ENCODE peak calls at places on chromosomes 6 and 20, in six cellular contexts. P, J, O, L, G and K are unnamed samples. For H3K9me3, the result is how much of the 10 kb centered on the place peaks cover.

GRCh38 chr6:44272999-44273566 is 2.8 kb downstream of the TMEM151B start:
- DNase-seq in G (no peak), O (no peak), L (no peak), J (no peak), P (no peak), K (no peak)

GRCh38 chr20:35561268-35561667 is 19.4 kb downstream of the ERGIC3 start:
- DNase-seq in P (peak), G (no peak), J (peak), L (peak), O (peak), K (peak)

GRCh38 chr20:40568200-40568599 is 120.8 kb downstream of the MAFB start:
- DNase-seq in P (no peak), L (no peak), O (no peak), G (no peak), J (no peak), K (no peak)

GRCh38 chr6:138241381-138241780 is 23.1 kb upstream of the PBOV1 start:
- DNase-seq in O (no peak), P (no peak), J (no peak), G (no peak), L (no peak), K (no peak)

GRCh38 chr6:168994966-168995365 is 258.7 kb downstream of the THBS2 start:
- DNase-seq in G (no peak), O (no peak), P (no peak), J (no peak), L (no peak), K (no peak)

GRCh38 chr6:147418523-147418922 is 90.0 kb upstream of the SAMD5 start:
- DNase-seq in G (no peak), P (no peak), L (no peak), J (no peak), O (no peak), K (no peak)

GRCh38 chr6:169906004-169906740 is 154.8 kb downstream of the ERMARD start:
- DNase-seq in P (no peak), J (peak), G (no peak), O (no peak), L (no peak), K (no peak)

GRCh38 chr6:75208564-75209431 is 2.9 kb upstream of the COL12A1 start:
- DNase-seq in J (peak), P (peak), G (peak), O (peak), L (peak), K (peak)

GRCh38 chr6:69835414-69836179 is 30.8 kb upstream of the COL19A1 start:
- DNase-seq in L (no peak), G (no peak), O (no peak), J (peak), P (peak), K (peak)

GRCh38 chr6:43740961-43741764 is 28.8 kb upstream of the VEGFA start:
- DNase-seq in J (no peak), P (no peak), L (no peak), G (peak), O (peak), K (no peak)

GRCh38 chr20:63882257-63883208 is 12.4 kb upstream of the DNAJC5 start:
- DNase-seq in P (no peak), L (no peak), O (no peak), J (no peak), G (peak), K (no peak)

GRCh38 chr6:130009148-130009547 is 9.2 kb upstream of the L3MBTL3 start:
- DNase-seq in P (no peak), O (no peak), G (no peak), L (no peak), J (peak), K (no peak)

GRCh38 chr20:5675103-5676091 is 74.8 kb upstream of the SHLD1 start:
- DNase-seq in P (no peak), O (no peak), L (no peak), G (no peak), J (no peak), K (no peak)

GRCh38 chr6:38482466-38482865 is 157.3 kb downstream of the BTBD9 start:
- DNase-seq in G (no peak), J (peak), O (no peak), L (no peak), P (peak), K (no peak)

GRCh38 chr20:34010405-34010895 is 16.7 kb downstream of the RALY start:
- DNase-seq in J (no peak), O (no peak), L (no peak), P (peak), G (no peak), K (no peak)

GRCh38 chr6:35936960-35937359 is 16.1 kb upstream of the SRPK1 start:
- DNase-seq in O (no peak), J (no peak), P (no peak), L (no peak), G (no peak), K (no peak)
- H3K9me3 ChIP-seq in O (under half), J (under half), P (under half), L (under half), G (under half), K (under half)

DNA sequence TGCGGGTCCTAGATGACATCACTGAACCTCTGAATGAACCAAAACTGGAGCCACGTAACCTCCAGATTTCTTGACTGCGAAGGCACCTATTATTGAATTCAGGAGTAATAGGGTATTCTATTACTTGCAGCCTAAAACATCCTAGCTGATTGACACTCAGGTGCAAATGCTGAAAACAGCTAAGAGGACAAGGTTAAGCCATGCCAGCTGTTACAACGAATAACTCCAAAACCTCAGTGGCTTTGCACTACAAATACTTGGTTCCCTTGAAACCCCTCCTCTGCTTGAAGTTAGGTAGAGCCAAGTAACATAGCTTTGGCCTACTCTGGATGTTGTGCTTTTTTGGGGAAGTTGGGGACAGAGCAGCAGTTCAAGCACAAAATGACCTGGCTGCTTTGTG is 21.0 kb upstream of the CCN5 start:
- DNase-seq in L (no peak), P (no peak), J (no peak), O (no peak), G (peak), K (no peak)
- H3K27ac ChIP-seq in L (peak), P (no peak), J (no peak), O (peak), G (peak), K (no peak)

GRCh38 chr20:56285496-56285895 is 37.0 kb downstream of the MC3R start:
- DNase-seq in L (no peak), P (no peak), G (no peak), J (no peak), O (no peak), K (no peak)

DNA sequence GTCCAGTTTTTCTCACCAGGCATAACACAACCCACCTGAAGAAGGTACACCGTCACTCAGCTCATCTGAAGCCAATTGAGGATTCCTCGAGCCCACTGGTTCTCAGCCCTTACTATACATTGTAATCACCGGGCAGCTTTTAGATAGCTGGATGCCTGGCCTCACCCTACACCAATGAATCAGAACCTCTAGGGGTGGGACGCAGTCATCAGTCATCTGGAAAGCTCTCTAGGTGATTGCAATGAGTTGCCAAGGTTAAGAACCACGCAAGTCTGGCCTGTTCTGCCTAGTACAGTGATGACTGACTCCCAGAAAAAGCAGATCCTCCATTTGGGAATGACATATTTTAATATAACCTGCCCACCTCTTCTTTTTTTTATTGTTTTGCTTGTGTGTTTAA is 41.1 kb downstream of the MC3R start:
- DNase-seq in J (no peak), L (no peak), G (no peak), O (no peak), P (no peak), K (no peak)
- H3K9me3 ChIP-seq in J (under half), L (under half), G (under half), O (under half), P (under half), K (under half)

GRCh38 chr6:118128755-118129154 is 221.7 kb downstream of the SLC35F1 start:
- DNase-seq in L (no peak), G (no peak), P (no peak), O (no peak), J (no peak), K (no peak)
- H3K27ac ChIP-seq in L (no peak), G (no peak), P (no peak), O (no peak), J (no peak), K (no peak)

GRCh38 chr20:49285813-49286494 is 8.1 kb upstream of the ZNFX1 start:
- DNase-seq in J (no peak), G (no peak), L (no peak), P (no peak), O (no peak), K (no peak)

GRCh38 chr20:49285233-49285668 is 7.4 kb upstream of the ZNFX1 start:
- DNase-seq in P (no peak), J (no peak), O (no peak), G (no peak), L (no peak), K (no peak)

GRCh38 chr20:49283176-49283702 is 5.4 kb upstream of the ZNFX1 start:
- DNase-seq in O (no peak), J (no peak), L (no peak), G (no peak), P (no peak), K (no peak)

GRCh38 chr20:49283703-49284625 is 6.1 kb upstream of the ZNFX1 start:
- DNase-seq in J (no peak), O (no peak), G (no peak), L (no peak), P (peak), K (no peak)

DNA sequence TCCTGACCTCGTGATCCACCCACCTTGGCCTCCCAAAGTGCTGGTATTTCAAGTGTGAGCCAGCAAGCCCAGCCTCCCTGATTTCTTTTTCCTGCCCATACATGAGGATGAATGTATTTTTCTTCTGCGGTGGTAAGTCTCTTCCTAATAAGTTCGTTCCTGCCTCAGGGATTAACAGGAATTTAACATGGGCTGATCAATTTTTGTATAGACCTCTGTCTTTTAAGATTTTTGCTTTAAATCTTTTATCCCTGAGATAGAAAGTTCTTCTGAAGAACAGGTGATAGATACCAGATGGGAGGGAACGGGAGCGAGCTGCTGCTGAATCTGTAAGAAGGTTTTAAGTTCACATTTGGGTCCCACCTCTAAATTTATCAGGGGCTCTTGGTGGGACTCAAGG is 7.0 kb upstream of the ZNFX1 start:
- DNase-seq in J (no peak), P (no peak), G (no peak), L (no peak), O (no peak), K (no peak)
- H3K9me3 ChIP-seq in J (under half), P (under half), G (under half), L (under half), O (under half), K (under half)

GRCh38 chr6:53499094-53499493 is 45.8 kb downstream of the GCLC start:
- DNase-seq in G (no peak), J (no peak), L (no peak), P (no peak), O (no peak), K (no peak)
- H3K27ac ChIP-seq in G (no peak), J (no peak), L (no peak), P (no peak), O (no peak), K (no peak)